ENCODE peak calls at places on chromosome 14, in seven cellular contexts. One of them, this sample, is unnamed.

GRCh38 chr14:105838107-105838506 is 311.7 kb downstream of the TMEM121 start:
- DNase-seq in stimulated activated naive CD8-positive, alpha-beta T cell treated with anti-CD3 and anti-CD28 coated beads, Interleukin-15, Interleukin-2, amounts not matched to agents 100 U/mL and 50 U/mL, for 24 hours: no peak
- DNase-seq in NCI-H1417 treated with DMSO at 0.1 percent for 48 hours: no peak
- DNase-seq in activated CD4-positive, alpha-beta T cell treated with anti-CD3 and anti-CD28 coated beads, Interleukin-2, amount 10 ng/mL, durations not matched to agents 7 days and 5 days: no peak
- DNase-seq in nephron progenitor cell: no peak
- DNase-seq in fibroblast of the aortic adventitia: no peak
- DNase-seq in sigmoid colon: no peak
- DNase-seq in this sample: no peak

GRCh38 chr14:22418631-22419030 is 170.4 kb downstream of the DAD1 start:
- DNase-seq in activated CD4-positive, alpha-beta T cell treated with anti-CD3 and anti-CD28 coated beads, Interleukin-2, amount 10 ng/mL, durations not matched to agents 7 days and 5 days: no peak
- DNase-seq in fibroblast of the aortic adventitia: no peak
- DNase-seq in NCI-H1417 treated with DMSO at 0.1 percent for 48 hours: no peak
- DNase-seq in sigmoid colon: no peak
- DNase-seq in nephron progenitor cell: no peak
- DNase-seq in stimulated activated naive CD8-positive, alpha-beta T cell treated with anti-CD3 and anti-CD28 coated beads, Interleukin-15, Interleukin-2, amounts not matched to agents 100 U/mL and 50 U/mL, for 24 hours: no peak
- DNase-seq in this sample: no peak

GRCh38 chr14:99273025-99273723 is 1.2 kb upstream of the BCL11B start:
- DNase-seq in NCI-H1417 treated with DMSO at 0.1 percent for 48 hours: no peak
- DNase-seq in stimulated activated naive CD8-positive, alpha-beta T cell treated with anti-CD3 and anti-CD28 coated beads, Interleukin-15, Interleukin-2, amounts not matched to agents 100 U/mL and 50 U/mL, for 24 hours: peak
- DNase-seq in fibroblast of the aortic adventitia: no peak
- DNase-seq in sigmoid colon: no peak
- DNase-seq in nephron progenitor cell: peak
- DNase-seq in activated CD4-positive, alpha-beta T cell treated with anti-CD3 and anti-CD28 coated beads, Interleukin-2, amount 10 ng/mL, durations not matched to agents 7 days and 5 days: no peak
- DNase-seq in this sample: no peak

GRCh38 chr14:73457050-73457934 is 1.1 kb downstream of the NUMB start:
- DNase-seq in activated CD4-positive, alpha-beta T cell treated with anti-CD3 and anti-CD28 coated beads, Interleukin-2, amount 10 ng/mL, durations not matched to agents 7 days and 5 days: peak
- DNase-seq in nephron progenitor cell: no peak
- DNase-seq in stimulated activated naive CD8-positive, alpha-beta T cell treated with anti-CD3 and anti-CD28 coated beads, Interleukin-15, Interleukin-2, amounts not matched to agents 100 U/mL and 50 U/mL, for 24 hours: peak
- DNase-seq in fibroblast of the aortic adventitia: no peak
- DNase-seq in sigmoid colon: peak
- DNase-seq in NCI-H1417 treated with DMSO at 0.1 percent for 48 hours: no peak
- DNase-seq in this sample: peak

GRCh38 chr14:89616425-89617141 is 199.6 kb upstream of the FOXN3 start:
- DNase-seq in fibroblast of the aortic adventitia: peak
- DNase-seq in stimulated activated naive CD8-positive, alpha-beta T cell treated with anti-CD3 and anti-CD28 coated beads, Interleukin-15, Interleukin-2, amounts not matched to agents 100 U/mL and 50 U/mL, for 24 hours: no peak
- DNase-seq in NCI-H1417 treated with DMSO at 0.1 percent for 48 hours: no peak
- DNase-seq in activated CD4-positive, alpha-beta T cell treated with anti-CD3 and anti-CD28 coated beads, Interleukin-2, amount 10 ng/mL, durations not matched to agents 7 days and 5 days: peak
- DNase-seq in sigmoid colon: no peak
- DNase-seq in nephron progenitor cell: peak
- DNase-seq in this sample: no peak

GRCh38 chr14:90419200-90419599 is 22.4 kb downstream of the CALM1 start:
- DNase-seq in NCI-H1417 treated with DMSO at 0.1 percent for 48 hours: no peak
- DNase-seq in sigmoid colon: peak
- DNase-seq in fibroblast of the aortic adventitia: peak
- DNase-seq in activated CD4-positive, alpha-beta T cell treated with anti-CD3 and anti-CD28 coated beads, Interleukin-2, amount 10 ng/mL, durations not matched to agents 7 days and 5 days: no peak
- DNase-seq in stimulated activated naive CD8-positive, alpha-beta T cell treated with anti-CD3 and anti-CD28 coated beads, Interleukin-15, Interleukin-2, amounts not matched to agents 100 U/mL and 50 U/mL, for 24 hours: no peak
- DNase-seq in nephron progenitor cell: no peak
- DNase-seq in this sample: no peak

GRCh38 chr14:65483647-65484046 is 71.1 kb downstream of the FUT8 start:
- DNase-seq in stimulated activated naive CD8-positive, alpha-beta T cell treated with anti-CD3 and anti-CD28 coated beads, Interleukin-15, Interleukin-2, amounts not matched to agents 100 U/mL and 50 U/mL, for 24 hours: no peak
- DNase-seq in activated CD4-positive, alpha-beta T cell treated with anti-CD3 and anti-CD28 coated beads, Interleukin-2, amount 10 ng/mL, durations not matched to agents 7 days and 5 days: no peak
- DNase-seq in nephron progenitor cell: no peak
- DNase-seq in sigmoid colon: no peak
- DNase-seq in NCI-H1417 treated with DMSO at 0.1 percent for 48 hours: no peak
- DNase-seq in fibroblast of the aortic adventitia: peak
- DNase-seq in this sample: no peak

GRCh38 chr14:97771340-97772045 is 974.3 kb downstream of the VRK1 start:
- DNase-seq in stimulated activated naive CD8-positive, alpha-beta T cell treated with anti-CD3 and anti-CD28 coated beads, Interleukin-15, Interleukin-2, amounts not matched to agents 100 U/mL and 50 U/mL, for 24 hours: no peak
- DNase-seq in NCI-H1417 treated with DMSO at 0.1 percent for 48 hours: no peak
- DNase-seq in fibroblast of the aortic adventitia: peak
- DNase-seq in sigmoid colon: no peak
- DNase-seq in nephron progenitor cell: no peak
- DNase-seq in activated CD4-positive, alpha-beta T cell treated with anti-CD3 and anti-CD28 coated beads, Interleukin-2, amount 10 ng/mL, durations not matched to agents 7 days and 5 days: no peak
- DNase-seq in this sample: no peak

This sample was measured in type B pancreatic cell.